ENCODE peak calls at places on chromosomes 11 and 22, in four cellular contexts. E, H, V and W are unnamed samples.

GRCh38 chr11:45208135-45208534 is 61.7 kb downstream of the PRDM11 start:
- DNase-seq in E (no peak), V (no peak), H (no peak), W (peak)

GRCh38 chr11:134519390-134519750 is 107.3 kb upstream of the B3GAT1 start:
- DNase-seq in H (no peak), E (no peak), V (no peak), W (no peak)

GRCh38 chr22:50329236-50329635 is 2.4 kb upstream of the DENND6B start:
- DNase-seq in V (no peak), E (no peak), H (no peak), W (no peak)

GRCh38 chr11:37560346-37560745 is 962.3 kb upstream of the RAG2 start:
- DNase-seq in H (no peak), V (no peak), E (no peak), W (no peak)

GRCh38 chr22:26805131-26805530 is 147.7 kb downstream of the MIAT start:
- DNase-seq in H (no peak), V (no peak), E (no peak), W (no peak)

GRCh38 chr11:96096360-96096759 is 172.5 kb upstream of the MTMR2 start:
- DNase-seq in H (no peak), V (no peak), E (no peak), W (no peak)

GRCh38 chr11:15233386-15233785 is 118.7 kb downstream of the INSC start:
- DNase-seq in E (no peak), H (no peak), V (no peak), W (no peak)

GRCh38 chr11:61885784-61886580 is 5.4 kb downstream of the FADS3 start:
- DNase-seq in H (no peak), E (no peak), V (no peak), W (no peak)

GRCh38 chr11:120235024-120235628 is 4.8 kb upstream of the POU2F3 start:
- DNase-seq in H (peak), E (peak), V (peak), W (peak)